ENCODE peak calls at places on chromosomes 12 and 14, in seven cellular contexts. J is SK-N-SH, L is heart right ventricle, G is heart left ventricle, B is IMR-90, Q is neuronal stem cell, A is Karpas-422. P is an unnamed sample.
A peak's percentile ranks its signal among the peaks of the same experiment; 100 is the strongest.

GRCh38 chr12:130391186-130391585 is 53.5 kb downstream of the PIWIL1 start:
- DNase-seq in B (no peak), Q (no peak), J (peak; percentile 73), L (no peak), A (no peak), G (no peak), P (no peak)

GRCh38 chr12:95877622-95878021 is 18.9 kb downstream of the SNRPF start:
- DNase-seq in Q (no peak), B (no peak), G (no peak), J (no peak), L (no peak), A (no peak), P (no peak)

GRCh38 chr12:1583421-1584078 is 10.8 kb downstream of the FBXL14 start:
- DNase-seq in G (no peak), Q (peak; percentile 82), J (peak; percentile 81), L (peak; percentile 80), A (peak; percentile 92), B (peak; percentile 93), P (no peak)

GRCh38 chr14:52080817-52081755 is 12.2 kb upstream of the NID2 start:
- DNase-seq in Q (no peak), B (peak; percentile 96), A (no peak), G (no peak), L (no peak), J (no peak), P (peak; percentile 29)

GRCh38 chr12:89475203-89475990 is 49.2 kb downstream of the GALNT4 start:
- DNase-seq in Q (no peak), A (no peak), J (no peak), B (peak; percentile 30), L (no peak), G (no peak), P (no peak)

GRCh38 chr12:57813971-57814771 is 4.4 kb downstream of the AVIL start:
- DNase-seq in B (no peak), L (no peak), A (no peak), J (peak; percentile 27), Q (no peak), G (no peak), P (no peak)

GRCh38 chr14:73762375-73762822 is 48.2 kb upstream of the PNMA1 start:
- DNase-seq in A (peak; percentile 86), G (no peak), L (no peak), Q (no peak), B (no peak), J (no peak), P (no peak)

GRCh38 chr12:42696424-42697149 is 107.0 kb upstream of the PRICKLE1 start:
- DNase-seq in G (peak; percentile 85), J (no peak), B (peak; percentile 64), L (peak; percentile 71), A (no peak), Q (no peak), P (peak; percentile 96)

GRCh38 chr12:66087365-66087943 is 43.1 kb downstream of the LLPH start:
- DNase-seq in Q (peak; percentile 46), J (peak; percentile 38), G (peak; percentile 45), B (peak; percentile 88), L (peak; percentile 66), A (peak; percentile 80), P (no peak)

GRCh38 chr12:857611-858010 is 91.9 kb downstream of the RAD52 start:
- DNase-seq in B (peak; percentile 82), Q (no peak), G (no peak), L (no peak), J (no peak), A (no peak), P (no peak)

GRCh38 chr12:57239587-57240068 is 10.1 kb downstream of the SHMT2 start:
- DNase-seq in B (no peak), Q (no peak), J (no peak), L (no peak), G (no peak), A (peak; percentile 65), P (no peak)

GRCh38 chr12:106527356-106527755 is 55.4 kb upstream of the RFX4 start:
- DNase-seq in A (no peak), J (no peak), B (peak; percentile 18), L (no peak), Q (no peak), G (no peak), P (peak; percentile 39)

GRCh38 chr12:77325505-77325904 is 260.1 kb upstream of the E2F7 start:
- DNase-seq in Q (no peak), L (no peak), G (peak; percentile 20), B (no peak), J (peak; percentile 54), A (no peak), P (no peak)

GRCh38 chr12:68789144-68789878 is 18.7 kb upstream of the MDM2 start:
- DNase-seq in L (no peak), Q (no peak), A (peak; percentile 2), G (no peak), B (no peak), J (no peak), P (no peak)

DNA sequence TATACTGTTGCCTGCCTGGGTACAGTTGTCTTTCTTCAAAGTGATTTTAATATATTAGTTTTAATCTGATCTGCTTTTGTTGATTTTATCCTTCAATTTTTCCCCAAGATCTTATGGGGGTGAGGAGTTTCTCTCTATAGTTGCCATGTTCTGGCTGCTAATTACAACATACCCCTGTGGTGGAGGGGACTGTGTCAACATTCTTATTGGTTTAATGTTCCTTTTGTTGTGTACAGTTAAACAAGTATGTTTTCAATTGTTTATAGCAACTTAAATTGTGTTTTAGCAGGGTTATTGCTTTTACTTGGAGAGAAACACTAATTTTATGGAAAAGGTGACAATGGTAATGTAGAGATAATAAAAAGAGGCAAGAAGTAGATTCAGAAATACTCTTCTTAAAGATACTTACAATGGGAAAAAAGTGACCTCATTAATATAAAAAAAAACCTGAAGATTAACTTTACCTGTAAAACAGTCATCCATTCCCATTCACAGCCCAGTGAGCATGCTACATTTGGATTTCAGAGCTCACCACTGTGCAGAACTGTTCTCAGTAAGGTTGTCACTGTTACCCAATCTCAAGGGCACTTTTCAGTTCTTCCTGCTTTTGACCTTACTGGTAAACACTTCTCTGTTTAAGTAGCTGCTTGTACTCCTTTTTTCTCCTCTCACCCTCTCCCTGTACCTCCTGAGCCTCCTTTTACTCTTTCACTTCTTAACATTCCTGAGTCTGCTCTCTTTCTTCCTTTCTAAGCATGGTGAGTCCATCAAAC is 8.1 kb upstream of the LRRK2 start:
- DNase-seq in Q (no peak), G (no peak), J (no peak), L (no peak), A (no peak), B (no peak), P (no peak)
- H3K27ac ChIP-seq in Q (no peak overlapping the region), G (no peak overlapping the region), J (no peak overlapping the region), L (no peak overlapping the region), A (no peak overlapping the region), B (no peak overlapping the region), P (no peak overlapping the region)

GRCh38 chr12:54579696-54580333 is 8.6 kb downstream of the PPP1R1A start:
- DNase-seq in G (peak; percentile 83), A (peak; percentile 92), Q (peak; percentile 83), L (peak; percentile 87), B (peak; percentile 57), J (peak; percentile 79), P (peak; percentile 98)

GRCh38 chr12:54579258-54579657 is 9.2 kb downstream of the PPP1R1A start:
- DNase-seq in L (no peak), J (no peak), A (no peak), G (no peak), B (no peak), Q (no peak), P (no peak)

GRCh38 chr12:54583726-54584125 is 4.7 kb downstream of the PPP1R1A start:
- DNase-seq in Q (no peak), A (no peak), B (no peak), G (no peak), L (no peak), J (no peak), P (no peak)

GRCh38 chr12:54578778-54579177 is 9.7 kb downstream of the PPP1R1A start:
- DNase-seq in A (no peak), B (no peak), J (no peak), Q (no peak), G (no peak), L (no peak), P (no peak)

DNA sequence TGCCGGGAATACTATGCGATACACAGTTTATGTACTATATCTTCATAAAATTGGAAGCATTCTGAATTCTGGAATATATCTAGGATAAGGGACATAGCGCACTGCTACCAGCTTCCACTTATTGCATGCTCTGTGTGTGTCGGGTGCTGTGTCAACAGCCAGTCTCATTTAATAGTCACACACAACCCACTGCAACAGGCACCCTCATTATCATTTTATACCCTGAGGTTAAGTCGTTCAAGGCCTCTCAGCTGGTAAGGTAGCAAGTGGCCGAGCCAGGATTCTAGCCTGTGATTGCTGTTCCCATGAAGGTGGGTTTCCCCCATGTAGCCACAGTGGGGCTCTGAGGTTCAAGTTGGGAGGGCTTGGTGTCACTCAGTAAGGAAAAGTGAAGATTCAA is 7.0 kb downstream of the PPP1R1A start:
- DNase-seq in G (no peak), A (no peak), Q (no peak), L (no peak), B (no peak), J (no peak), P (no peak)
- H3K36me3 ChIP-seq in G (no peaks in the 10 kb centered on the region), A (no peaks in the 10 kb centered on the region), Q (no peaks in the 10 kb centered on the region), L (no peaks in the 10 kb centered on the region), B (no peaks in the 10 kb centered on the region), J (no peaks in the 10 kb centered on the region), P (peaks cover 25% of the 10 kb centered on the region)

GRCh38 chr12:124866195-124866882 is 2.7 kb upstream of the SCARB1 start:
- DNase-seq in A (no peak), J (no peak), Q (no peak), L (no peak), G (no peak), B (no peak), P (no peak)

GRCh38 chr12:124866883-124867232 is 3.2 kb upstream of the SCARB1 start:
- DNase-seq in J (no peak), Q (no peak), G (no peak), L (no peak), A (no peak), B (no peak), P (no peak)

GRCh38 chr12:124869011-124869665 is 5.5 kb upstream of the SCARB1 start:
- DNase-seq in A (no peak), G (peak; percentile 57), B (no peak), Q (no peak), J (no peak), L (no peak), P (no peak)

GRCh38 chr12:124867389-124867930 is 3.8 kb upstream of the SCARB1 start:
- DNase-seq in G (no peak), A (no peak), Q (no peak), J (no peak), B (peak; percentile 81), L (no peak), P (no peak)

GRCh38 chr12:124868252-124868965 is 4.7 kb upstream of the SCARB1 start:
- DNase-seq in Q (no peak), A (no peak), B (no peak), G (no peak), J (no peak), L (no peak), P (no peak)
- H3K27ac ChIP-seq in Q (no peak overlapping the region), A (no peak overlapping the region), B (no peak overlapping the region), G (no peak overlapping the region), J (no peak overlapping the region), L (peak overlapping the region; percentile 23), P (no peak overlapping the region)

DNA sequence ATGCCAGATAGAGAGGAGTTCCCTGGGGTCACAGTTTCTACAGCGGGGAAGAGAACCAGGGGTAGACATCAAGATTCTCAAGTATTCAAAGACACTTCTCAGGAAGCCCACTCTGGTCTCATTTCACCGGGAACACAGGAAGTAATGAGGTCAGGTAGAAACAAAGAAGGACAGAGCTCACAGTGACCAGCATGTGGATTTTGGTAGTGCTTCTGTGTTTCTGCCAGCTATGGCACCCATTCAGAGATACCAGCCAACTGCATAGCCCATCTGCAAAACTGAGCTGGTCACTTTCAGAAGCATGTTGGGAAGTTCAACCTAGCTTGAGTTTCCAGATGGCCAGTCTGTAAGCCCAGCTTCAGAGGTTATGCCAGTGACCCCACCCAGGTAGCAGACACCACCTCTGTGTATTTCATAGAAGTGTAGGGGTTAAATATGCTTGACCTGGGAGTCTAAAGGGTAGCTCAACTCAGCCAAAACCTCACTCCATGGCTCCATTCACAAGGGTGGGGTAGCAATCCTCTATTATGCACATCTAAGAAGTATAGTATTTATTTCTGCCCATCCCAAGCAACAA is 34.0 kb downstream of the A2M start:
- DNase-seq in B (no peak), A (no peak), L (no peak), G (no peak), Q (no peak), J (no peak), P (no peak)
- H3K36me3 ChIP-seq in B (peaks cover 5% of the 10 kb centered on the region), A (no peaks in the 10 kb centered on the region), L (peaks cover 98% of the 10 kb centered on the region), G (peaks cover 100% of the 10 kb centered on the region), Q (peaks cover 100% of the 10 kb centered on the region), J (no peaks in the 10 kb centered on the region), P (peaks cover 93% of the 10 kb centered on the region)

P was measured in esophagus muscularis mucosa.